ENCODE peak calls at places on chromosomes 5 and 9, in eight cellular contexts. One of them, this sample, is unnamed.

GRCh38 chr9:111056554-111056953 is 18.3 kb upstream of the LPAR1 start:
- DNase-seq in heart left ventricle: no peak
- DNase-seq in activated gamma-delta T cell treated with Interleukin-2 at 50 U/mL for 16 hours: no peak
- DNase-seq in HT-29: no peak
- DNase-seq in stimulated activated CD4-positive, alpha-beta T cell treated with anti-CD3 and anti-CD28 coated beads, Interleukin-15, amount 100 ng/mL, for 24 hours: no peak
- DNase-seq in endothelial cell: no peak
- DNase-seq in SK-N-SH: peak
- DNase-seq in germinal center: no peak
- DNase-seq in this sample: no peak

GRCh38 chr9:123225374-123225813 is 43.0 kb downstream of the STRBP start:
- DNase-seq in SK-N-SH: peak
- DNase-seq in activated gamma-delta T cell treated with Interleukin-2 at 50 U/mL for 16 hours: peak
- DNase-seq in HT-29: peak
- DNase-seq in endothelial cell: peak
- DNase-seq in heart left ventricle: no peak
- DNase-seq in stimulated activated CD4-positive, alpha-beta T cell treated with anti-CD3 and anti-CD28 coated beads, Interleukin-15, amount 100 ng/mL, for 24 hours: peak
- DNase-seq in germinal center: peak
- DNase-seq in this sample: no peak

GRCh38 chr5:36606437-36607113 is at the start of gene SLC1A3:
- DNase-seq in HT-29: peak
- DNase-seq in endothelial cell: peak
- DNase-seq in SK-N-SH: no peak
- DNase-seq in germinal center: no peak
- DNase-seq in heart left ventricle: peak
- DNase-seq in activated gamma-delta T cell treated with Interleukin-2 at 50 U/mL for 16 hours: no peak
- DNase-seq in stimulated activated CD4-positive, alpha-beta T cell treated with anti-CD3 and anti-CD28 coated beads, Interleukin-15, amount 100 ng/mL, for 24 hours: peak
- DNase-seq in this sample: peak

GRCh38 chr5:68350176-68350575 is 134.6 kb downstream of the PIK3R1 start:
- DNase-seq in heart left ventricle: no peak
- DNase-seq in HT-29: no peak
- DNase-seq in stimulated activated CD4-positive, alpha-beta T cell treated with anti-CD3 and anti-CD28 coated beads, Interleukin-15, amount 100 ng/mL, for 24 hours: no peak
- DNase-seq in germinal center: no peak
- DNase-seq in endothelial cell: no peak
- DNase-seq in SK-N-SH: no peak
- DNase-seq in activated gamma-delta T cell treated with Interleukin-2 at 50 U/mL for 16 hours: no peak
- DNase-seq in this sample: no peak

GRCh38 chr5:143322178-143322577 is 81.3 kb downstream of the NR3C1 start:
- DNase-seq in germinal center: no peak
- DNase-seq in stimulated activated CD4-positive, alpha-beta T cell treated with anti-CD3 and anti-CD28 coated beads, Interleukin-15, amount 100 ng/mL, for 24 hours: no peak
- DNase-seq in heart left ventricle: no peak
- DNase-seq in HT-29: no peak
- DNase-seq in SK-N-SH: no peak
- DNase-seq in endothelial cell: no peak
- DNase-seq in activated gamma-delta T cell treated with Interleukin-2 at 50 U/mL for 16 hours: no peak
- DNase-seq in this sample: no peak

GRCh38 chr5:2460098-2460497 is 291.4 kb downstream of the IRX2 start:
- DNase-seq in activated gamma-delta T cell treated with Interleukin-2 at 50 U/mL for 16 hours: no peak
- DNase-seq in heart left ventricle: no peak
- DNase-seq in germinal center: no peak
- DNase-seq in endothelial cell: no peak
- DNase-seq in SK-N-SH: no peak
- DNase-seq in HT-29: no peak
- DNase-seq in stimulated activated CD4-positive, alpha-beta T cell treated with anti-CD3 and anti-CD28 coated beads, Interleukin-15, amount 100 ng/mL, for 24 hours: no peak
- DNase-seq in this sample: no peak

GRCh38 chr9:108133680-108134079 is 644.1 kb upstream of the KLF4 start:
- DNase-seq in HT-29: no peak
- DNase-seq in germinal center: no peak
- DNase-seq in stimulated activated CD4-positive, alpha-beta T cell treated with anti-CD3 and anti-CD28 coated beads, Interleukin-15, amount 100 ng/mL, for 24 hours: no peak
- DNase-seq in heart left ventricle: no peak
- DNase-seq in SK-N-SH: no peak
- DNase-seq in endothelial cell: no peak
- DNase-seq in activated gamma-delta T cell treated with Interleukin-2 at 50 U/mL for 16 hours: no peak
- DNase-seq in this sample: no peak

GRCh38 chr9:5384436-5384835 is 44.8 kb upstream of the RLN1 start:
- DNase-seq in HT-29: no peak
- DNase-seq in germinal center: no peak
- DNase-seq in endothelial cell: no peak
- DNase-seq in activated gamma-delta T cell treated with Interleukin-2 at 50 U/mL for 16 hours: no peak
- DNase-seq in heart left ventricle: no peak
- DNase-seq in stimulated activated CD4-positive, alpha-beta T cell treated with anti-CD3 and anti-CD28 coated beads, Interleukin-15, amount 100 ng/mL, for 24 hours: no peak
- DNase-seq in SK-N-SH: no peak
- DNase-seq in this sample: no peak

GRCh38 chr5:137220523-137220927 is 278.6 kb downstream of the SPOCK1 start:
- DNase-seq in endothelial cell: peak
- DNase-seq in heart left ventricle: no peak
- DNase-seq in activated gamma-delta T cell treated with Interleukin-2 at 50 U/mL for 16 hours: no peak
- DNase-seq in stimulated activated CD4-positive, alpha-beta T cell treated with anti-CD3 and anti-CD28 coated beads, Interleukin-15, amount 100 ng/mL, for 24 hours: no peak
- DNase-seq in germinal center: peak
- DNase-seq in SK-N-SH: peak
- DNase-seq in HT-29: peak
- DNase-seq in this sample: no peak

GRCh38 chr9:93230601-93231000 is 46.7 kb downstream of the WNK2 start:
- DNase-seq in endothelial cell: no peak
- DNase-seq in activated gamma-delta T cell treated with Interleukin-2 at 50 U/mL for 16 hours: no peak
- DNase-seq in HT-29: no peak
- DNase-seq in germinal center: no peak
- DNase-seq in SK-N-SH: no peak
- DNase-seq in stimulated activated CD4-positive, alpha-beta T cell treated with anti-CD3 and anti-CD28 coated beads, Interleukin-15, amount 100 ng/mL, for 24 hours: no peak
- DNase-seq in heart left ventricle: no peak
- DNase-seq in this sample: no peak